ENCODE peak calls at places on chromosome 14, in seven cellular contexts. F, R, Y, T, M, S and W are unnamed samples.

GRCh38 chr14:56666294-56666693 is 86.7 kb downstream of the TMEM260 start:
- DNase-seq in F (no peak), R (no peak), Y (no peak), T (no peak), M (no peak), S (no peak), W (no peak)

GRCh38 chr14:74596747-74597456 is 15.1 kb downstream of the LTBP2 start:
- DNase-seq in F (no peak), R (no peak), Y (no peak), T (no peak), M (no peak), S (no peak), W (no peak)

GRCh38 chr14:101353422-101353821 is 207.9 kb upstream of the DIO3 start:
- DNase-seq in F (no peak), R (no peak), Y (peak; percentile 7), T (no peak), M (no peak), S (no peak), W (no peak)

GRCh38 chr14:35380794-35381193 is 23.8 kb downstream of the NFKBIA start:
- DNase-seq in F (no peak), R (no peak), Y (no peak), T (no peak), M (no peak), S (no peak), W (no peak)

GRCh38 chr14:92215579-92215978 is 93.8 kb downstream of the CPSF2 start:
- DNase-seq in F (no peak), R (no peak), Y (no peak), T (no peak), M (no peak), S (no peak), W (no peak)

GRCh38 chr14:52265248-52265647 is 2.2 kb upstream of the PTGDR start:
- DNase-seq in F (no peak), R (no peak), Y (no peak), T (no peak), M (no peak), S (no peak), W (no peak)

GRCh38 chr14:64706552-64707193 is 2.4 kb downstream of the PLEKHG3 start:
- DNase-seq in F (peak; percentile 87), R (peak; percentile 67), Y (no peak), T (no peak), M (no peak), S (no peak), W (no peak)

GRCh38 chr14:61467281-61467680 is 145.9 kb downstream of the PRKCH start:
- DNase-seq in F (no peak), R (no peak), Y (peak; percentile 44), T (no peak), M (no peak), S (no peak), W (no peak)

GRCh38 chr14:61106627-61107147 is 125.6 kb downstream of the SLC38A6 start:
- DNase-seq in F (no peak), R (peak; percentile 38), Y (peak; percentile 45), T (no peak), M (no peak), S (no peak), W (no peak)

GRCh38 chr14:101878222-101879211 is 85.9 kb upstream of the DYNC1H1 start:
- DNase-seq in F (no peak), R (no peak), Y (no peak), T (no peak), M (no peak), S (no peak), W (no peak)

GRCh38 chr14:63045234-63045611 is at the start of gene KCNH5:
- DNase-seq in F (no peak), R (peak; percentile 90), Y (peak; percentile 80), T (no peak), M (peak; percentile 7), S (no peak), W (no peak)

GRCh38 chr14:61653507-61653906 is 41.8 kb upstream of the HIF1A start:
- DNase-seq in F (no peak), R (no peak), Y (no peak), T (no peak), M (no peak), S (no peak), W (no peak)

GRCh38 chr14:105917933-105918436 is 391.6 kb downstream of the TMEM121 start:
- DNase-seq in F (no peak), R (no peak), Y (no peak), T (no peak), M (peak; percentile 0), S (no peak), W (no peak)

GRCh38 chr14:96307434-96307833 is 51.4 kb downstream of the BDKRB1 start:
- DNase-seq in F (peak; percentile 1), R (no peak), Y (no peak), T (no peak), M (no peak), S (no peak), W (no peak)

GRCh38 chr14:36096090-36096489 is 80.4 kb downstream of the PTCSC3 start:
- DNase-seq in F (no peak), R (no peak), Y (no peak), T (no peak), M (no peak), S (no peak), W (no peak)

GRCh38 chr14:76011959-76012802 is 26.6 kb downstream of the IFT43 start:
- DNase-seq in F (no peak), R (no peak), Y (peak; percentile 47), T (no peak), M (no peak), S (no peak), W (no peak)

GRCh38 chr14:67485501-67486095 is 2.9 kb downstream of the TMEM229B start:
- DNase-seq in F (no peak), R (no peak), Y (no peak), T (no peak), M (peak; percentile 15), S (no peak), W (no peak)

GRCh38 chr14:95903616-95904107 is 27.0 kb downstream of the TUNAR start:
- DNase-seq in F (no peak), R (no peak), Y (no peak), T (no peak), M (no peak), S (no peak), W (no peak)

GRCh38 chr14:43143106-43143505 is 1364.0 kb downstream of the FSCB start:
- DNase-seq in F (no peak), R (no peak), Y (no peak), T (no peak), M (no peak), S (no peak), W (no peak)

GRCh38 chr14:35213869-35214387 is 78.3 kb upstream of the PSMA6 start:
- DNase-seq in F (peak; percentile 88), R (no peak), Y (no peak), T (no peak), M (no peak), S (no peak), W (no peak)

GRCh38 chr14:77041837-77042557 is 13.5 kb upstream of the IRF2BPL start:
- DNase-seq in F (no peak), R (no peak), Y (no peak), T (no peak), M (no peak), S (no peak), W (no peak)

GRCh38 chr14:43356984-43357545 is 1150.0 kb downstream of the FSCB start:
- DNase-seq in F (no peak), R (no peak), Y (no peak), T (no peak), M (no peak), S (no peak), W (no peak)

GRCh38 chr14:59354666-59355065 is 110.5 kb downstream of the GPR135 start:
- DNase-seq in F (no peak), R (no peak), Y (no peak), T (no peak), M (no peak), S (no peak), W (no peak)

GRCh38 chr14:89544636-89545301 is 127.7 kb upstream of the FOXN3 start:
- DNase-seq in F (peak; percentile 83), R (no peak), Y (no peak), T (no peak), M (no peak), S (no peak), W (no peak)

GRCh38 chr14:54090274-54090673 is 133.6 kb upstream of the BMP4 start:
- DNase-seq in F (no peak), R (no peak), Y (no peak), T (no peak), M (no peak), S (no peak), W (no peak)

GRCh38 chr14:94043111-94043755 is 17.1 kb downstream of the OTUB2 start:
- DNase-seq in F (no peak), R (no peak), Y (no peak), T (no peak), M (no peak), S (no peak), W (no peak)
- H3K27ac ChIP-seq in F (no peak overlapping the region), R (no peak overlapping the region), Y (no peak overlapping the region), T (no peak overlapping the region), M (no peak overlapping the region), S (no peak overlapping the region), W (no peak overlapping the region)

DNA sequence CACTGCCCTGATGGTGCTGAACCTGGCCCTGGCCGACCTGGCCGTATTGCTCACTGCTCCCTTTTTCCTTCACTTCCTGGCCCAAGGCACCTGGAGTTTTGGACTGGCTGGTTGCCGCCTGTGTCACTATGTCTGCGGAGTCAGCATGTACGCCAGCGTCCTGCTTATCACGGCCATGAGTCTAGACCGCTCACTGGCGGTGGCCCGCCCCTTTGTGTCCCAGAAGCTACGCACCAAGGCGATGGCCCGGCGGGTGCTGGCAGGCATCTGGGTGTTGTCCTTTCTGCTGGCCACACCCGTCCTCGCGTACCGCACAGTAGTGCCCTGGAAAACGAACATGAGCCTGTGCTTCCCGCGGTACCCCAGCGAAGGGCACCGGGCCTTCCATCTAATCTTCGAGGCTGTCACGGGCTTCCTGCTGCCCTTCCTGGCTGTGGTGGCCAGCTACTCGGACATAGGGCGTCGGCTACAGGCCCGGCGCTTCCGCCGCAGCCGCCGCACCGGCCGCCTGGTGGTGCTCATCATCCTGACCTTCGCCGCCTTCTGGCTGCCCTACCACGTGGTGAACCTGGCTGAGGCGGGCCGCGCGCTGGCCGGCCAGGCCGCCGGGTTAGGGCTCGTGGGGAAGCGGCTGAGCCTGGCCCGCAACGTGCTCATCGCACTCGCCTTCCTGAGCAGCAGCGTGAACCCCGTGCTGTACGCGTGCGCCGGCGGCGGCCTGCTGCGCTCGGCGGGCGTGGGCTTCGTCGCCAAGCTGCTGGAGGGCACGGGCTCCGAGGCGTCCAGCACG is 4.7 kb downstream of the LTB4R start:
- DNase-seq in F (peak; percentile 65), R (peak; percentile 60), Y (peak; percentile 78), T (no peak), M (peak; percentile 61), S (no peak), W (no peak)
- TF ChIP-seq CTCF in F (peak; percentile 88), R (no peak), Y (peak; percentile 50), T (no peak), M (peak; percentile 36), S (no peak), W (no peak)

GRCh38 chr14:100108840-100109593 is 43.8 kb downstream of the EVL start:
- DNase-seq in F (no peak), R (no peak), Y (no peak), T (no peak), M (no peak), S (no peak), W (no peak)
- TF ChIP-seq SIN3A in F (no peak), R (no peak), Y (no peak), T (no peak), M (no peak), S (no peak), W (no peak)

DNA sequence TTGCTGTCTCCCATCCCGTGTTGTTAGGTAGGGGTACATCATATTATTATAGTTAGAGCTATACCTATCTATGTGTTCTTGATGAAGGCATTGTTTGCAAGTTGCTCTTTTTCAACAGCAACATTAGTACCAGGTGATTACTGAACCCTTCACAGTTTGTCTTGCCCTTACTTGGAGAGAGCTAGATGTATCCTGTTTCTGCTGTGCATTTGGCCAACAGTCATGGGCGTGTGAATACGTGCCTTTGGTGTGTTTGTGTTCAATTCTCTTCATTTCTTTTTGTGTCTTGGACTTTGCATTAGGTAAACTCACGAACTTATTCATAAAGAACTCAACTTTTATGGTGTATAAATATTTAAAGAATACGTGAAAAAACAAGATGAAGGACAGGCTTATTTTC is 14.3 kb downstream of the ARF6 start:
- DNase-seq in F (no peak), R (no peak), Y (no peak), T (no peak), M (no peak), S (no peak), W (no peak)
- H3K27ac ChIP-seq in F (no peak overlapping the region), R (peak overlapping the region; percentile 54), Y (no peak overlapping the region), T (no peak overlapping the region), M (no peak overlapping the region), S (peak overlapping the region; percentile 72), W (peak overlapping the region; percentile 90)